ENCODE peak calls at places on chromosome 1, in ten cellular contexts. F, Y, R, M, N, K, E, D, P and C are unnamed samples.

GRCh38 chr1:152878042-152878441 is at the start of gene SMCP:
- DNase-seq in F (no peak), Y (peak; percentile 10), R (no peak), M (no peak), N (no peak), K (no peak), E (no peak), D (no peak), P (no peak), C (no peak)

GRCh38 chr1:205169248-205169647 is 42.3 kb downstream of the DSTYK start:
- DNase-seq in F (no peak), Y (no peak), R (no peak), M (no peak), N (no peak), K (no peak), E (no peak), D (no peak), P (no peak), C (no peak)

GRCh38 chr1:45103534-45103933 is 91.5 kb downstream of the UROD start:
- DNase-seq in F (no peak), Y (no peak), R (no peak), M (no peak), N (no peak), K (no peak), E (no peak), D (no peak), P (no peak), C (no peak)

GRCh38 chr1:228007054-228007800 is 429 bp downstream of the WNT3A start:
- DNase-seq in F (no peak), Y (peak; percentile 50), R (no peak), M (no peak), N (no peak), K (peak; percentile 17), E (no peak), D (no peak), P (peak; percentile 66), C (no peak)

GRCh38 chr1:206586501-206587445 is 25.5 kb downstream of the EIF2D start:
- DNase-seq in F (no peak), Y (no peak), R (no peak), M (no peak), N (no peak), K (no peak), E (no peak), D (no peak), P (no peak), C (no peak)

GRCh38 chr1:192766876-192767275 is 42.0 kb upstream of the RGS2 start:
- DNase-seq in F (no peak), Y (no peak), R (no peak), M (no peak), N (no peak), K (no peak), E (no peak), D (no peak), P (peak; percentile 17), C (no peak)

GRCh38 chr1:22141948-22142314 is 966 bp downstream of the WNT4 start:
- DNase-seq in F (no peak), Y (peak; percentile 25), R (no peak), M (no peak), N (no peak), K (no peak), E (no peak), D (no peak), P (no peak), C (no peak)

GRCh38 chr1:180971273-180971997 is 51.2 kb downstream of the STX6 start:
- DNase-seq in F (no peak), Y (no peak), R (no peak), M (no peak), N (no peak), K (no peak), E (no peak), D (no peak), P (no peak), C (no peak)

GRCh38 chr1:109237512-109237911 is 11.8 kb upstream of the CELSR2 start:
- DNase-seq in F (no peak), Y (no peak), R (no peak), M (no peak), N (no peak), K (no peak), E (no peak), D (no peak), P (no peak), C (no peak)

GRCh38 chr1:112110031-112110430 is 120.6 kb upstream of the KCND3 start:
- DNase-seq in F (no peak), Y (no peak), R (no peak), M (no peak), N (no peak), K (peak; percentile 51), E (no peak), D (no peak), P (no peak), C (no peak)

GRCh38 chr1:99005142-99005491 is 456 bp upstream of the PLPPR5 start:
- DNase-seq in F (no peak), Y (no peak), R (no peak), M (no peak), N (no peak), K (no peak), E (no peak), D (no peak), P (peak; percentile 20), C (no peak)

GRCh38 chr1:43550598-43551246 is 20.0 kb downstream of the PTPRF start:
- DNase-seq in F (no peak), Y (no peak), R (no peak), M (no peak), N (no peak), K (no peak), E (no peak), D (no peak), P (no peak), C (no peak)

GRCh38 chr1:193104496-193104905 is 713 bp downstream of the GLRX2 start:
- DNase-seq in F (peak; percentile 69), Y (peak; percentile 46), R (peak; percentile 38), M (no peak), N (no peak), K (peak; percentile 51), E (peak; percentile 10), D (peak; percentile 38), P (peak; percentile 55), C (no peak)

GRCh38 chr1:85321237-85321964 is 45.0 kb upstream of the BCL10 start:
- DNase-seq in F (peak; percentile 89), Y (no peak), R (peak; percentile 13), M (no peak), N (no peak), K (no peak), E (no peak), D (no peak), P (no peak), C (no peak)

GRCh38 chr1:210328032-210328745 is 513 bp upstream of the HHAT start:
- DNase-seq in F (no peak), Y (no peak), R (peak; percentile 47), M (no peak), N (no peak), K (no peak), E (no peak), D (no peak), P (peak; percentile 26), C (no peak)

GRCh38 chr1:7224644-7225043 is 439.4 kb downstream of the CAMTA1 start:
- DNase-seq in F (peak; percentile 9), Y (no peak), R (no peak), M (peak; percentile 48), N (no peak), K (no peak), E (no peak), D (no peak), P (no peak), C (no peak)

GRCh38 chr1:153567621-153568366 is 2.1 kb upstream of the S100A2 start:
- DNase-seq in F (no peak), Y (no peak), R (no peak), M (no peak), N (peak; percentile 69), K (no peak), E (peak; percentile 26), D (peak; percentile 88), P (no peak), C (no peak)

GRCh38 chr1:120179420-120180348 is 3.4 kb upstream of the SEC22B start:
- DNase-seq in F (peak; percentile 73), Y (peak; percentile 42), R (no peak), M (no peak), N (no peak), K (no peak), E (no peak), D (no peak), P (peak; percentile 6), C (peak; percentile 24)

GRCh38 chr1:151898519-151898991 is 10.8 kb downstream of the THEM4 start:
- DNase-seq in F (no peak), Y (no peak), R (peak; percentile 18), M (no peak), N (no peak), K (peak; percentile 28), E (peak; percentile 8), D (peak; percentile 48), P (no peak), C (no peak)

GRCh38 chr1:121443131-121443530 is 258.4 kb downstream of the SRGAP2C start:
- DNase-seq in F (peak; percentile 62), Y (no peak), R (no peak), M (no peak), N (peak; percentile 28), K (no peak), E (no peak), D (no peak), P (no peak), C (peak; percentile 26)

GRCh38 chr1:86068841-86069756 is 87.5 kb downstream of the COL24A1 start:
- DNase-seq in F (peak; percentile 58), Y (no peak), R (no peak), M (no peak), N (no peak), K (no peak), E (no peak), D (no peak), P (no peak), C (no peak)

GRCh38 chr1:164602142-164602429 is 43.1 kb downstream of the PBX1 start:
- DNase-seq in F (no peak), Y (no peak), R (no peak), M (peak; percentile 77), N (no peak), K (peak; percentile 86), E (no peak), D (peak; percentile 79), P (no peak), C (no peak)

GRCh38 chr1:42052300-42052699 is 100.9 kb upstream of the GUCA2B start:
- DNase-seq in F (no peak), Y (no peak), R (no peak), M (no peak), N (no peak), K (no peak), E (no peak), D (no peak), P (no peak), C (no peak)

GRCh38 chr1:206463137-206463536 is 7.1 kb upstream of the IKBKE start:
- DNase-seq in F (no peak), Y (no peak), R (no peak), M (no peak), N (no peak), K (no peak), E (no peak), D (no peak), P (no peak), C (no peak)

GRCh38 chr1:223331929-223332328 is 32.0 kb downstream of the SUSD4 start:
- DNase-seq in F (peak; percentile 51), Y (no peak), R (no peak), M (no peak), N (no peak), K (no peak), E (no peak), D (no peak), P (no peak), C (no peak)

GRCh38 chr1:189623336-189623735 is 854.3 kb downstream of the BRINP3 start:
- DNase-seq in F (no peak), Y (no peak), R (no peak), M (no peak), N (no peak), K (no peak), E (no peak), D (no peak), P (no peak), C (no peak)

GRCh38 chr1:14876747-14877146 is 276.8 kb upstream of the TMEM51 start:
- DNase-seq in F (no peak), Y (no peak), R (no peak), M (no peak), N (no peak), K (no peak), E (no peak), D (no peak), P (no peak), C (no peak)

GRCh38 chr1:91650764-91651163 is 150.1 kb downstream of the CDC7 start:
- DNase-seq in F (peak; percentile 100), Y (no peak), R (no peak), M (no peak), N (peak; percentile 10), K (peak; percentile 26), E (no peak), D (no peak), P (no peak), C (peak; percentile 99)